ENCODE peak calls at places on chromosomes 16 and 17, in ten cellular contexts. One of them, this sample, is unnamed.

GRCh38 chr17:28744104-28744801 is 442 bp downstream of the TRAF4 start:
- DNase-seq in Daoy: peak; percentile 63
- DNase-seq in AG10803: peak; percentile 36
- DNase-seq in right cardiac atrium: peak; percentile 65
- DNase-seq in bronchial epithelial cell: no peak
- DNase-seq in HT1080: no peak
- DNase-seq in glutamatergic neuron: peak; percentile 91
- DNase-seq in NCI-H1436 treated with DMSO at 0.1 percent for 48 hours: no peak
- DNase-seq in fibroblast of the aortic adventitia: peak; percentile 39
- DNase-seq in NCI-H774: peak; percentile 42
- DNase-seq in this sample: peak; percentile 58

GRCh38 chr16:10941127-10941933 is 938 bp downstream of the DEXI start:
- DNase-seq in HT1080: peak; percentile 33
- DNase-seq in AG10803: no peak
- DNase-seq in glutamatergic neuron: peak; percentile 56
- DNase-seq in right cardiac atrium: peak; percentile 36
- DNase-seq in NCI-H1436 treated with DMSO at 0.1 percent for 48 hours: no peak
- DNase-seq in Daoy: no peak
- DNase-seq in fibroblast of the aortic adventitia: no peak
- DNase-seq in bronchial epithelial cell: no peak
- DNase-seq in NCI-H774: no peak
- DNase-seq in this sample: no peak

GRCh38 chr16:52235186-52235585 is 311.8 kb downstream of the TOX3 start:
- DNase-seq in HT1080: no peak
- DNase-seq in NCI-H1436 treated with DMSO at 0.1 percent for 48 hours: no peak
- DNase-seq in right cardiac atrium: no peak
- DNase-seq in NCI-H774: no peak
- DNase-seq in bronchial epithelial cell: no peak
- DNase-seq in glutamatergic neuron: no peak
- DNase-seq in Daoy: no peak
- DNase-seq in fibroblast of the aortic adventitia: no peak
- DNase-seq in AG10803: no peak
- DNase-seq in this sample: no peak

GRCh38 chr17:81727324-81728031 is 15.4 kb downstream of the SLC25A10 start:
- DNase-seq in fibroblast of the aortic adventitia: no peak
- DNase-seq in glutamatergic neuron: no peak
- DNase-seq in AG10803: no peak
- DNase-seq in Daoy: no peak
- DNase-seq in HT1080: no peak
- DNase-seq in bronchial epithelial cell: peak; percentile 39
- DNase-seq in NCI-H1436 treated with DMSO at 0.1 percent for 48 hours: peak; percentile 36
- DNase-seq in right cardiac atrium: no peak
- DNase-seq in NCI-H774: peak; percentile 92
- DNase-seq in this sample: no peak

GRCh38 chr16:66441586-66442375 is 14.7 kb downstream of the BEAN1 start:
- DNase-seq in AG10803: peak; percentile 63
- DNase-seq in HT1080: peak; percentile 13
- DNase-seq in Daoy: no peak
- DNase-seq in right cardiac atrium: no peak
- DNase-seq in NCI-H1436 treated with DMSO at 0.1 percent for 48 hours: no peak
- DNase-seq in glutamatergic neuron: no peak
- DNase-seq in fibroblast of the aortic adventitia: peak; percentile 73
- DNase-seq in NCI-H774: no peak
- DNase-seq in bronchial epithelial cell: peak; percentile 51
- DNase-seq in this sample: no peak

GRCh38 chr16:56620311-56620897 is 5.2 kb upstream of the MT1E start:
- DNase-seq in NCI-H1436 treated with DMSO at 0.1 percent for 48 hours: no peak
- DNase-seq in Daoy: no peak
- DNase-seq in HT1080: no peak
- DNase-seq in fibroblast of the aortic adventitia: no peak
- DNase-seq in AG10803: no peak
- DNase-seq in NCI-H774: no peak
- DNase-seq in right cardiac atrium: no peak
- DNase-seq in bronchial epithelial cell: no peak
- DNase-seq in glutamatergic neuron: no peak
- DNase-seq in this sample: peak; percentile 27

GRCh38 chr17:73215414-73215813 is 22.6 kb downstream of the COG1 start:
- DNase-seq in HT1080: no peak
- DNase-seq in glutamatergic neuron: no peak
- DNase-seq in AG10803: no peak
- DNase-seq in Daoy: no peak
- DNase-seq in fibroblast of the aortic adventitia: no peak
- DNase-seq in right cardiac atrium: no peak
- DNase-seq in NCI-H1436 treated with DMSO at 0.1 percent for 48 hours: no peak
- DNase-seq in NCI-H774: peak; percentile 74
- DNase-seq in bronchial epithelial cell: no peak
- DNase-seq in this sample: no peak

GRCh38 chr17:71828182-71828596 is 292.6 kb upstream of the SOX9 start:
- DNase-seq in Daoy: peak; percentile 88
- DNase-seq in NCI-H1436 treated with DMSO at 0.1 percent for 48 hours: peak; percentile 88
- DNase-seq in glutamatergic neuron: peak; percentile 70
- DNase-seq in HT1080: peak; percentile 3
- DNase-seq in NCI-H774: peak; percentile 61
- DNase-seq in AG10803: peak; percentile 83
- DNase-seq in fibroblast of the aortic adventitia: no peak
- DNase-seq in right cardiac atrium: no peak
- DNase-seq in bronchial epithelial cell: no peak
- DNase-seq in this sample: peak; percentile 7

GRCh38 chr17:77286641-77287431 is 146.1 kb downstream of the SEC14L1 start:
- DNase-seq in glutamatergic neuron: no peak
- DNase-seq in bronchial epithelial cell: peak; percentile 95
- DNase-seq in fibroblast of the aortic adventitia: no peak
- DNase-seq in right cardiac atrium: peak; percentile 62
- DNase-seq in HT1080: peak; percentile 91
- DNase-seq in Daoy: peak; percentile 97
- DNase-seq in NCI-H774: no peak
- DNase-seq in AG10803: peak; percentile 20
- DNase-seq in NCI-H1436 treated with DMSO at 0.1 percent for 48 hours: no peak
- DNase-seq in this sample: peak; percentile 83

GRCh38 chr17:67376892-67377726 is at the start of gene PITPNC1:
- DNase-seq in Daoy: peak; percentile 92
- DNase-seq in HT1080: peak; percentile 80
- DNase-seq in bronchial epithelial cell: peak; percentile 69
- DNase-seq in NCI-H774: peak; percentile 83
- DNase-seq in AG10803: peak; percentile 91
- DNase-seq in glutamatergic neuron: peak; percentile 89
- DNase-seq in fibroblast of the aortic adventitia: peak; percentile 86
- DNase-seq in right cardiac atrium: peak; percentile 89
- DNase-seq in NCI-H1436 treated with DMSO at 0.1 percent for 48 hours: peak; percentile 33
- DNase-seq in this sample: peak; percentile 79

GRCh38 chr16:67731071-67731810 is 12.1 kb upstream of the GFOD2 start:
- DNase-seq in bronchial epithelial cell: no peak
- DNase-seq in Daoy: no peak
- DNase-seq in right cardiac atrium: no peak
- DNase-seq in NCI-H1436 treated with DMSO at 0.1 percent for 48 hours: no peak
- DNase-seq in glutamatergic neuron: no peak
- DNase-seq in AG10803: no peak
- DNase-seq in NCI-H774: no peak
- DNase-seq in HT1080: no peak
- DNase-seq in fibroblast of the aortic adventitia: no peak
- DNase-seq in this sample: no peak